ENCODE peak calls at places on chromosome 5, in seven cellular contexts. R is CD8-positive, alpha-beta T cell; P is fibroblast of lung; T is cardiac fibroblast; Z is AG10803; C is A673; A is cardiac muscle cell. K is an unnamed sample.
A peak's percentile ranks its signal among the peaks of the same experiment; 100 is the strongest.

GRCh38 chr5:442335-443238 is at the start of gene EXOC3:
- DNase-seq in A (peak; percentile 70), R (peak; percentile 48), Z (peak; percentile 63), P (peak; percentile 63), C (peak; percentile 85), T (peak; percentile 63), K (peak; percentile 54)

GRCh38 chr5:78108564-78108963 is 185.9 kb downstream of the AP3B1 start:
- DNase-seq in R (no peak), T (no peak), A (no peak), C (no peak), P (no peak), Z (no peak), K (no peak)

GRCh38 chr5:168132186-168132585 is 159.3 kb upstream of the WWC1 start:
- DNase-seq in T (no peak), R (no peak), A (peak; percentile 7), C (peak; percentile 17), Z (peak; percentile 70), P (peak; percentile 57), K (no peak)

GRCh38 chr5:132947661-132948060 is 15.8 kb downstream of the AFF4 start:
- DNase-seq in P (peak; percentile 56), R (no peak), A (peak; percentile 26), C (no peak), T (peak; percentile 74), Z (peak; percentile 53), K (peak; percentile 69)

GRCh38 chr5:16064135-16064893 is 115.3 kb downstream of the MARCHF11 start:
- DNase-seq in T (no peak), P (no peak), A (no peak), Z (no peak), R (no peak), C (no peak), K (no peak)

GRCh38 chr5:56951131-56951945 is 585 bp downstream of the MIER3 start:
- DNase-seq in P (peak; percentile 2), R (no peak), A (peak; percentile 20), T (peak; percentile 9), Z (peak; percentile 18), C (peak; percentile 11), K (peak; percentile 3)

GRCh38 chr5:94245608-94246007 is 372.8 kb downstream of the KIAA0825 start:
- DNase-seq in A (peak; percentile 7), R (no peak), Z (peak; percentile 55), P (peak; percentile 49), C (no peak), T (peak; percentile 10), K (peak; percentile 13)

GRCh38 chr5:80504833-80505232 is 16.9 kb downstream of the FAM151B start:
- DNase-seq in C (no peak), T (no peak), A (no peak), P (no peak), Z (no peak), R (no peak), K (no peak)

GRCh38 chr5:164115420-164115819 is 610.0 kb downstream of the MAT2B start:
- DNase-seq in T (peak; percentile 50), P (no peak), C (no peak), Z (no peak), R (no peak), A (no peak), K (no peak)

GRCh38 chr5:121949885-121950284 is 11.9 kb upstream of the SRFBP1 start:
- DNase-seq in T (peak; percentile 74), A (peak; percentile 75), C (peak; percentile 69), R (no peak), Z (peak; percentile 62), P (peak; percentile 36), K (peak; percentile 74)

DNA sequence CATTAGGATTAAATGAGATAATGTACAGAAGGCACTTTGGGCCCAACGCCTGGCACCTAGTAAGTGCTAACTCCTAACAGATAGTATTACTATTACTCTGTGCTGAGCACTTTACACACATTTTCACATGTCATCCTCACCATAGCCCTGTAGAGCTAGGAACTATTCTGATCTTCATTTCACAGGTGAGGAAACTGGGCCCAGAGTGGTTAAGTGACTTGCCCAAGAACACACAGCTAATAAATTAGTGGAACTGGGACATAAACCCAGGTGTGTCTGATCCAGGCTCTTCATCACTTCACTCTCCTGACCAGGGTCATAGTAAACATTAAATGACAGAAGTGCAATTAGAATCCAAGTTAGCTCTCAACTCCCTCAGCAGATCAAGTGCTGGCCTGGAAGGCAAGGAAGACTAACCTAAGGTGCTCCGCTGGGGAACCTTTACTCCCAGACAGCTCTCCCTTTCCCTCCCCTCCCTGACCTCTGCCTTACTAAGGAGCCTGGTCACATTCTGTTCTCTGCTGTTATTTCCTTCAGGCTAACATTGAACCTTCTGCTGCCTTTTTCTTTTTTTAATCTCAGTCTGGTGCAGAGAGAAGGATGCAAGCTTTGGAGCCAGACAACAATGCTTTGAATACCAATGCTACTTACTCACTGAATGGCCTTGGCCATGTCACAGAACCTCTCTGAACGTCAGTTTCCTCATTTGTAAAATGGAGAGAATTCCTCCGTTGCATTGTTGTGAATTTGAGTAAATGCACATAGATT is 4.1 kb upstream of the ADRA1B start:
- DNase-seq in C (no peak), T (peak; percentile 95), A (peak; percentile 90), Z (peak; percentile 83), R (no peak), P (peak; percentile 86), K (peak; percentile 88)
- H3K4me3 ChIP-seq in C (no peak overlapping the region), T (no peak overlapping the region), A (no peak overlapping the region), Z (no peak overlapping the region), R (no peak overlapping the region), P (no peak overlapping the region), K (no peak overlapping the region)

GRCh38 chr5:120936652-120937051 is 472.6 kb downstream of the PRR16 start:
- DNase-seq in T (no peak), R (no peak), C (no peak), P (no peak), A (no peak), Z (no peak), K (no peak)
- TF ChIP-seq CTCF in T (no peak), R (no peak), C (no peak), P (no peak), A (no peak), Z (no peak), K (no peak)

GRCh38 chr5:111337133-111337532 is 112.9 kb downstream of the CAMK4 start:
- DNase-seq in T (no peak), C (no peak), Z (no peak), R (no peak), P (no peak), A (no peak), K (no peak)
- H3K4me3 ChIP-seq in T (no peak overlapping the region), C (no peak overlapping the region), Z (no peak overlapping the region), R (no peak overlapping the region), P (no peak overlapping the region), A (no peak overlapping the region), K (no peak overlapping the region)

GRCh38 chr5:65815156-65815555 is 93.2 kb downstream of the NLN start:
- DNase-seq in T (peak; percentile 18), Z (no peak), C (no peak), R (no peak), P (no peak), A (no peak), K (no peak)

GRCh38 chr5:65817936-65818335 is 95.9 kb downstream of the NLN start:
- DNase-seq in Z (no peak), R (no peak), T (no peak), C (no peak), A (no peak), P (no peak), K (no peak)

GRCh38 chr5:65818592-65818991 is 96.6 kb downstream of the NLN start:
- DNase-seq in A (no peak), T (no peak), P (no peak), R (no peak), Z (no peak), C (no peak), K (no peak)

GRCh38 chr5:65819215-65819904 is 97.4 kb downstream of the NLN start:
- DNase-seq in A (no peak), C (no peak), Z (no peak), R (no peak), P (no peak), T (no peak), K (no peak)

GRCh38 chr5:65816729-65817128 is 94.7 kb downstream of the NLN start:
- DNase-seq in Z (no peak), C (no peak), T (no peak), P (no peak), A (no peak), R (no peak), K (no peak)
- TF ChIP-seq CTCF in Z (no peak), C (no peak), T (no peak), P (no peak), A (no peak), R (no peak), K (no peak)

K was measured in fibroblast of the aortic adventitia.